ENCODE peak calls at places on chromosomes 16 and 17, in ten cellular contexts. One of them, this sample, is unnamed. For H3K27me3, the result is how much of the 10 kb centered on the place peaks cover.

GRCh38 chr17:82297280-82297803 is 20.1 kb downstream of the CD7 start:
- DNase-seq in ovary: peak
- DNase-seq in left lung: peak
- DNase-seq in CD8-positive, alpha-beta T cell: peak
- DNase-seq in heart right ventricle: peak
- DNase-seq in GM06990: peak
- DNase-seq in body of pancreas: peak
- DNase-seq in IMR-90: no peak
- DNase-seq in adipocyte: peak
- DNase-seq in kidney epithelial cell: no peak
- DNase-seq in this sample: no peak

GRCh38 chr16:55323637-55324490 is at the start of gene IRX6:
- DNase-seq in body of pancreas: no peak
- DNase-seq in IMR-90: no peak
- DNase-seq in CD8-positive, alpha-beta T cell: no peak
- DNase-seq in kidney epithelial cell: no peak
- DNase-seq in GM06990: no peak
- DNase-seq in heart right ventricle: peak
- DNase-seq in left lung: peak
- DNase-seq in ovary: no peak
- DNase-seq in adipocyte: no peak
- DNase-seq in this sample: peak

GRCh38 chr16:1134776-1135458 is 18.0 kb upstream of the CACNA1H start:
- DNase-seq in CD8-positive, alpha-beta T cell: no peak
- DNase-seq in GM06990: no peak
- DNase-seq in adipocyte: no peak
- DNase-seq in heart right ventricle: no peak
- DNase-seq in body of pancreas: peak
- DNase-seq in left lung: no peak
- DNase-seq in kidney epithelial cell: no peak
- DNase-seq in IMR-90: no peak
- DNase-seq in ovary: no peak
- DNase-seq in this sample: no peak

GRCh38 chr17:76121932-76122383 is 18.4 kb upstream of the EXOC7 start:
- DNase-seq in CD8-positive, alpha-beta T cell: peak
- DNase-seq in body of pancreas: no peak
- DNase-seq in left lung: peak
- DNase-seq in heart right ventricle: no peak
- DNase-seq in adipocyte: no peak
- DNase-seq in GM06990: no peak
- DNase-seq in ovary: no peak
- DNase-seq in IMR-90: no peak
- DNase-seq in kidney epithelial cell: no peak
- DNase-seq in this sample: no peak

GRCh38 chr16:58025351-58026138 is at the start of gene MMP15:
- DNase-seq in ovary: peak
- DNase-seq in heart right ventricle: peak
- DNase-seq in GM06990: peak
- DNase-seq in left lung: peak
- DNase-seq in IMR-90: peak
- DNase-seq in CD8-positive, alpha-beta T cell: peak
- DNase-seq in kidney epithelial cell: peak
- DNase-seq in adipocyte: peak
- DNase-seq in body of pancreas: peak
- DNase-seq in this sample: peak

GRCh38 chr17:34081269-34081668 is 173.8 kb upstream of the CCL2 start:
- DNase-seq in body of pancreas: no peak
- DNase-seq in CD8-positive, alpha-beta T cell: no peak
- DNase-seq in IMR-90: peak
- DNase-seq in kidney epithelial cell: no peak
- DNase-seq in left lung: no peak
- DNase-seq in GM06990: no peak
- DNase-seq in adipocyte: no peak
- DNase-seq in heart right ventricle: no peak
- DNase-seq in ovary: no peak
- DNase-seq in this sample: peak

GRCh38 chr17:11238710-11239109 is 2.3 kb upstream of the SHISA6 start:
- DNase-seq in IMR-90: no peak
- DNase-seq in adipocyte: no peak
- DNase-seq in CD8-positive, alpha-beta T cell: no peak
- DNase-seq in GM06990: no peak
- DNase-seq in heart right ventricle: no peak
- DNase-seq in body of pancreas: no peak
- DNase-seq in ovary: no peak
- DNase-seq in kidney epithelial cell: no peak
- DNase-seq in left lung: no peak
- DNase-seq in this sample: no peak

GRCh38 chr17:76270127-76270592 is 5.0 kb downstream of the UBALD2 start:
- DNase-seq in left lung: no peak
- DNase-seq in CD8-positive, alpha-beta T cell: peak
- DNase-seq in kidney epithelial cell: no peak
- DNase-seq in GM06990: peak
- DNase-seq in ovary: no peak
- DNase-seq in IMR-90: no peak
- DNase-seq in heart right ventricle: no peak
- DNase-seq in body of pancreas: no peak
- DNase-seq in adipocyte: no peak
- DNase-seq in this sample: no peak

GRCh38 chr17:47179141-47179540 is 10.0 kb downstream of the CDC27 start:
- DNase-seq in CD8-positive, alpha-beta T cell: no peak
- DNase-seq in adipocyte: no peak
- DNase-seq in heart right ventricle: no peak
- DNase-seq in kidney epithelial cell: no peak
- DNase-seq in ovary: no peak
- DNase-seq in GM06990: no peak
- DNase-seq in body of pancreas: no peak
- DNase-seq in left lung: no peak
- DNase-seq in IMR-90: no peak
- DNase-seq in this sample: no peak

GRCh38 chr17:2905269-2905668 is 109.0 kb downstream of the RAP1GAP2 start:
- DNase-seq in IMR-90: no peak
- DNase-seq in GM06990: no peak
- DNase-seq in ovary: no peak
- DNase-seq in left lung: peak
- DNase-seq in CD8-positive, alpha-beta T cell: no peak
- DNase-seq in body of pancreas: no peak
- DNase-seq in kidney epithelial cell: no peak
- DNase-seq in adipocyte: no peak
- DNase-seq in heart right ventricle: peak
- DNase-seq in this sample: no peak

GRCh38 chr17:45326566-45326965 is 9.7 kb upstream of the MAP3K14 start:
- DNase-seq in left lung: no peak
- DNase-seq in kidney epithelial cell: no peak
- DNase-seq in IMR-90: no peak
- DNase-seq in GM06990: peak
- DNase-seq in adipocyte: no peak
- DNase-seq in CD8-positive, alpha-beta T cell: no peak
- DNase-seq in heart right ventricle: no peak
- DNase-seq in ovary: peak
- DNase-seq in body of pancreas: no peak
- DNase-seq in this sample: no peak

GRCh38 chr17:80778716-80779115 is 212.9 kb upstream of the CHMP6 start:
- DNase-seq in adipocyte: no peak
- DNase-seq in left lung: no peak
- DNase-seq in CD8-positive, alpha-beta T cell: no peak
- DNase-seq in kidney epithelial cell: no peak
- DNase-seq in body of pancreas: no peak
- DNase-seq in GM06990: no peak
- DNase-seq in IMR-90: no peak
- DNase-seq in ovary: no peak
- DNase-seq in heart right ventricle: no peak
- DNase-seq in this sample: no peak

GRCh38 chr17:80779336-80779735 is 212.3 kb upstream of the CHMP6 start:
- DNase-seq in CD8-positive, alpha-beta T cell: no peak
- DNase-seq in heart right ventricle: no peak
- DNase-seq in kidney epithelial cell: no peak
- DNase-seq in IMR-90: no peak
- DNase-seq in adipocyte: no peak
- DNase-seq in ovary: no peak
- DNase-seq in GM06990: no peak
- DNase-seq in left lung: no peak
- DNase-seq in body of pancreas: no peak
- DNase-seq in this sample: no peak

GRCh38 chr17:80780381-80781187 is 211.1 kb upstream of the CHMP6 start:
- DNase-seq in ovary: no peak
- DNase-seq in CD8-positive, alpha-beta T cell: peak
- DNase-seq in heart right ventricle: no peak
- DNase-seq in body of pancreas: no peak
- DNase-seq in adipocyte: no peak
- DNase-seq in IMR-90: peak
- DNase-seq in left lung: no peak
- DNase-seq in kidney epithelial cell: no peak
- DNase-seq in GM06990: peak
- DNase-seq in this sample: peak

GRCh38 chr17:80781188-80781577 is 210.5 kb upstream of the CHMP6 start:
- DNase-seq in GM06990: no peak
- DNase-seq in adipocyte: no peak
- DNase-seq in heart right ventricle: no peak
- DNase-seq in body of pancreas: no peak
- DNase-seq in ovary: no peak
- DNase-seq in kidney epithelial cell: no peak
- DNase-seq in IMR-90: no peak
- DNase-seq in left lung: peak
- DNase-seq in CD8-positive, alpha-beta T cell: peak
- DNase-seq in this sample: no peak

GRCh38 chr17:80779961-80780380 is 211.7 kb upstream of the CHMP6 start:
- DNase-seq in heart right ventricle: no peak
- DNase-seq in kidney epithelial cell: no peak
- DNase-seq in GM06990: no peak
- DNase-seq in adipocyte: peak
- DNase-seq in CD8-positive, alpha-beta T cell: no peak
- DNase-seq in body of pancreas: no peak
- DNase-seq in IMR-90: peak
- DNase-seq in ovary: no peak
- DNase-seq in left lung: no peak
- DNase-seq in this sample: no peak
- H3K4me3 ChIP-seq in heart right ventricle: no peak
- H3K4me3 ChIP-seq in kidney epithelial cell: no peak
- H3K4me3 ChIP-seq in GM06990: no peak
- H3K4me3 ChIP-seq in adipocyte: peak
- H3K4me3 ChIP-seq in CD8-positive, alpha-beta T cell: no peak
- H3K4me3 ChIP-seq in body of pancreas: no peak
- H3K4me3 ChIP-seq in IMR-90: no peak
- H3K4me3 ChIP-seq in ovary: no peak
- H3K4me3 ChIP-seq in left lung: no peak
- H3K4me3 ChIP-seq in this sample: no peak

GRCh38 chr17:61465550-61466237 is 13.5 kb downstream of the TBX4 start:
- DNase-seq in heart right ventricle: no peak
- DNase-seq in left lung: no peak
- DNase-seq in CD8-positive, alpha-beta T cell: no peak
- DNase-seq in body of pancreas: no peak
- DNase-seq in adipocyte: no peak
- DNase-seq in GM06990: no peak
- DNase-seq in kidney epithelial cell: no peak
- DNase-seq in IMR-90: no peak
- DNase-seq in ovary: no peak
- DNase-seq in this sample: no peak
- H3K27me3 ChIP-seq in heart right ventricle: under half
- H3K27me3 ChIP-seq in left lung: under half
- H3K27me3 ChIP-seq in CD8-positive, alpha-beta T cell: under half
- H3K27me3 ChIP-seq in body of pancreas: under half
- H3K27me3 ChIP-seq in adipocyte: under half
- H3K27me3 ChIP-seq in GM06990: under half
- H3K27me3 ChIP-seq in kidney epithelial cell: half or more
- H3K27me3 ChIP-seq in IMR-90: under half
- H3K27me3 ChIP-seq in ovary: under half
- H3K27me3 ChIP-seq in this sample: half or more

GRCh38 chr17:16001498-16001897 is 1.9 kb downstream of the TTC19 start:
- DNase-seq in heart right ventricle: no peak
- DNase-seq in kidney epithelial cell: no peak
- DNase-seq in ovary: no peak
- DNase-seq in CD8-positive, alpha-beta T cell: no peak
- DNase-seq in adipocyte: no peak
- DNase-seq in body of pancreas: no peak
- DNase-seq in GM06990: no peak
- DNase-seq in IMR-90: no peak
- DNase-seq in left lung: no peak
- DNase-seq in this sample: no peak

GRCh38 chr17:15999141-15999973 is at the start of the genes TTC19 and ZSWIM7:
- DNase-seq in CD8-positive, alpha-beta T cell: peak
- DNase-seq in body of pancreas: peak
- DNase-seq in IMR-90: peak
- DNase-seq in ovary: peak
- DNase-seq in heart right ventricle: peak
- DNase-seq in adipocyte: peak
- DNase-seq in kidney epithelial cell: peak
- DNase-seq in left lung: peak
- DNase-seq in GM06990: peak
- DNase-seq in this sample: peak

GRCh38 chr17:15996322-15996721 is 3.2 kb downstream of the ZSWIM7 start:
- DNase-seq in CD8-positive, alpha-beta T cell: no peak
- DNase-seq in left lung: no peak
- DNase-seq in ovary: no peak
- DNase-seq in body of pancreas: no peak
- DNase-seq in adipocyte: no peak
- DNase-seq in kidney epithelial cell: no peak
- DNase-seq in GM06990: no peak
- DNase-seq in IMR-90: no peak
- DNase-seq in heart right ventricle: no peak
- DNase-seq in this sample: no peak

GRCh38 chr17:15999974-16000827 is 577 bp downstream of the TTC19 start:
- DNase-seq in IMR-90: peak
- DNase-seq in kidney epithelial cell: no peak
- DNase-seq in body of pancreas: no peak
- DNase-seq in left lung: no peak
- DNase-seq in GM06990: peak
- DNase-seq in ovary: peak
- DNase-seq in heart right ventricle: peak
- DNase-seq in adipocyte: peak
- DNase-seq in CD8-positive, alpha-beta T cell: no peak
- DNase-seq in this sample: peak

DNA sequence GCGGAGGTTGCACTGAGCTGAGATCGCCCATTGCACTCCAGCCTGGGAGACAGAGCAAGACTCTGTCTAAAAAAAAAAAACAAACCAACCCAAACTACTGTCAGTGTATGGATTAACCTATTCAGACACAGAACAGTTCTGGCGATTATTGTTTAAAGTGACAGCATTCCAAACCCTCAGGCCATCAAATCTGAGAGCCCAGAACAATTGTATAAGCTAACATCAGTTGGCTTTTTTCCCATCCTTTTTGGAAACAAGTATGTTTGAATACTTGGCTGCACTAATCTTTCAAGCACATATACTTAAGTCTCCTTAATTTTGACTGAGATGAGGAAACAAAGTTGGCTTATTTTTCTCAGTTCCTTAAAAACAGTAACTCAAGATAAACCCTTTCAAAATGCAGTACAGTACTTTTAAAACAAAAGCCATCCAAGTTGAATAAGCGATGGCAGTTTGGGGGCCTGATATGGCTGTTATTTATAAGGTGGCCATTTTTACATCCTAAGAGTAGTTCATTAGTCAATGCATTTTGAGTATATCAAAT is 1.4 kb downstream of the ZSWIM7 start:
- DNase-seq in GM06990: no peak
- DNase-seq in body of pancreas: no peak
- DNase-seq in IMR-90: no peak
- DNase-seq in CD8-positive, alpha-beta T cell: no peak
- DNase-seq in adipocyte: peak
- DNase-seq in ovary: no peak
- DNase-seq in kidney epithelial cell: no peak
- DNase-seq in heart right ventricle: no peak
- DNase-seq in left lung: no peak
- DNase-seq in this sample: no peak
- H3K4me3 ChIP-seq in GM06990: no peak
- H3K4me3 ChIP-seq in body of pancreas: no peak
- H3K4me3 ChIP-seq in IMR-90: no peak
- H3K4me3 ChIP-seq in CD8-positive, alpha-beta T cell: no peak
- H3K4me3 ChIP-seq in adipocyte: peak
- H3K4me3 ChIP-seq in ovary: peak
- H3K4me3 ChIP-seq in kidney epithelial cell: no peak
- H3K4me3 ChIP-seq in heart right ventricle: peak
- H3K4me3 ChIP-seq in left lung: no peak
- H3K4me3 ChIP-seq in this sample: peak

GRCh38 chr17:17692353-17693252 is 11.3 kb downstream of the RAI1 start:
- DNase-seq in left lung: no peak
- DNase-seq in GM06990: no peak
- DNase-seq in kidney epithelial cell: no peak
- DNase-seq in heart right ventricle: no peak
- DNase-seq in ovary: no peak
- DNase-seq in CD8-positive, alpha-beta T cell: no peak
- DNase-seq in adipocyte: no peak
- DNase-seq in body of pancreas: no peak
- DNase-seq in IMR-90: no peak
- DNase-seq in this sample: no peak
- H3K27me3 ChIP-seq in left lung: under half
- H3K27me3 ChIP-seq in GM06990: under half
- H3K27me3 ChIP-seq in kidney epithelial cell: under half
- H3K27me3 ChIP-seq in heart right ventricle: under half
- H3K27me3 ChIP-seq in ovary: under half
- H3K27me3 ChIP-seq in CD8-positive, alpha-beta T cell: under half
- H3K27me3 ChIP-seq in adipocyte: under half
- H3K27me3 ChIP-seq in body of pancreas: under half
- H3K27me3 ChIP-seq in IMR-90: under half
- H3K27me3 ChIP-seq in this sample: under half